ENCODE peak calls at places on chromosome 10, in eight cellular contexts. One of them, this sample, is unnamed. For H3K4me1, the result is how much of the 10 kb centered on the place peaks cover.

GRCh38 chr10:19775286-19775685 is 40.9 kb upstream of the PLXDC2 start:
- DNase-seq in right atrium auricular region: no peak
- DNase-seq in CD8-positive, alpha-beta memory T cell: no peak
- DNase-seq in neuronal stem cell: no peak
- DNase-seq in colonic mucosa: no peak
- DNase-seq in K562: peak
- DNase-seq in osteoblast: no peak
- DNase-seq in CD8-positive, alpha-beta T cell: no peak
- DNase-seq in this sample: no peak

GRCh38 chr10:58438986-58439385 is 53.8 kb downstream of the TFAM start:
- DNase-seq in right atrium auricular region: no peak
- DNase-seq in CD8-positive, alpha-beta memory T cell: no peak
- DNase-seq in neuronal stem cell: no peak
- DNase-seq in colonic mucosa: no peak
- DNase-seq in K562: no peak
- DNase-seq in osteoblast: no peak
- DNase-seq in CD8-positive, alpha-beta T cell: no peak
- DNase-seq in this sample: no peak

GRCh38 chr10:4315529-4315928 is 510.5 kb upstream of the AKR1E2 start:
- DNase-seq in right atrium auricular region: no peak
- DNase-seq in CD8-positive, alpha-beta memory T cell: no peak
- DNase-seq in neuronal stem cell: no peak
- DNase-seq in colonic mucosa: no peak
- DNase-seq in K562: no peak
- DNase-seq in osteoblast: no peak
- DNase-seq in CD8-positive, alpha-beta T cell: no peak
- DNase-seq in this sample: no peak

GRCh38 chr10:119211176-119211575 is 3.8 kb downstream of the GRK5 start:
- DNase-seq in right atrium auricular region: no peak
- DNase-seq in CD8-positive, alpha-beta memory T cell: no peak
- DNase-seq in neuronal stem cell: no peak
- DNase-seq in colonic mucosa: no peak
- DNase-seq in K562: no peak
- DNase-seq in osteoblast: peak
- DNase-seq in CD8-positive, alpha-beta T cell: no peak
- DNase-seq in this sample: no peak

GRCh38 chr10:123139521-123140163 is 3.9 kb downstream of the HMX3 start:
- DNase-seq in right atrium auricular region: peak
- DNase-seq in CD8-positive, alpha-beta memory T cell: no peak
- DNase-seq in neuronal stem cell: no peak
- DNase-seq in colonic mucosa: peak
- DNase-seq in K562: peak
- DNase-seq in osteoblast: peak
- DNase-seq in CD8-positive, alpha-beta T cell: no peak
- DNase-seq in this sample: no peak

GRCh38 chr10:1256139-1256720 is 200.0 kb downstream of the WDR37 start:
- DNase-seq in right atrium auricular region: peak
- DNase-seq in CD8-positive, alpha-beta memory T cell: no peak
- DNase-seq in neuronal stem cell: no peak
- DNase-seq in colonic mucosa: no peak
- DNase-seq in K562: no peak
- DNase-seq in osteoblast: peak
- DNase-seq in CD8-positive, alpha-beta T cell: no peak
- DNase-seq in this sample: no peak

GRCh38 chr10:76150139-76150885 is 718.9 kb downstream of the LRMDA start:
- DNase-seq in right atrium auricular region: no peak
- DNase-seq in CD8-positive, alpha-beta memory T cell: no peak
- DNase-seq in neuronal stem cell: peak
- DNase-seq in colonic mucosa: no peak
- DNase-seq in K562: no peak
- DNase-seq in osteoblast: no peak
- DNase-seq in CD8-positive, alpha-beta T cell: no peak
- DNase-seq in this sample: no peak

GRCh38 chr10:68135362-68135761 is 26.1 kb downstream of the MYPN start:
- DNase-seq in right atrium auricular region: no peak
- DNase-seq in CD8-positive, alpha-beta memory T cell: no peak
- DNase-seq in neuronal stem cell: no peak
- DNase-seq in colonic mucosa: no peak
- DNase-seq in K562: no peak
- DNase-seq in osteoblast: no peak
- DNase-seq in CD8-positive, alpha-beta T cell: no peak
- DNase-seq in this sample: no peak

GRCh38 chr10:128322950-128323349 is 196.7 kb upstream of the MKI67 start:
- DNase-seq in right atrium auricular region: no peak
- DNase-seq in CD8-positive, alpha-beta memory T cell: no peak
- DNase-seq in neuronal stem cell: no peak
- DNase-seq in colonic mucosa: no peak
- DNase-seq in K562: no peak
- DNase-seq in osteoblast: no peak
- DNase-seq in CD8-positive, alpha-beta T cell: no peak
- DNase-seq in this sample: no peak

GRCh38 chr10:6165221-6165725 is 37.5 kb upstream of the PFKFB3 start:
- DNase-seq in right atrium auricular region: no peak
- DNase-seq in CD8-positive, alpha-beta memory T cell: no peak
- DNase-seq in neuronal stem cell: no peak
- DNase-seq in colonic mucosa: no peak
- DNase-seq in K562: no peak
- DNase-seq in osteoblast: no peak
- DNase-seq in CD8-positive, alpha-beta T cell: no peak
- DNase-seq in this sample: no peak

GRCh38 chr10:16904619-16905018 is 87.4 kb upstream of the RSU1 start:
- DNase-seq in right atrium auricular region: no peak
- DNase-seq in CD8-positive, alpha-beta memory T cell: no peak
- DNase-seq in neuronal stem cell: no peak
- DNase-seq in colonic mucosa: no peak
- DNase-seq in K562: peak
- DNase-seq in osteoblast: peak
- DNase-seq in CD8-positive, alpha-beta T cell: no peak
- DNase-seq in this sample: no peak

GRCh38 chr10:27383595-27384542 is 120.2 kb upstream of the RAB18 start:
- DNase-seq in right atrium auricular region: no peak
- DNase-seq in CD8-positive, alpha-beta memory T cell: no peak
- DNase-seq in neuronal stem cell: no peak
- DNase-seq in colonic mucosa: no peak
- DNase-seq in K562: no peak
- DNase-seq in osteoblast: no peak
- DNase-seq in CD8-positive, alpha-beta T cell: no peak
- DNase-seq in this sample: no peak

GRCh38 chr10:128526793-128527375 is 400.7 kb upstream of the MKI67 start:
- DNase-seq in right atrium auricular region: no peak
- DNase-seq in CD8-positive, alpha-beta memory T cell: no peak
- DNase-seq in neuronal stem cell: no peak
- DNase-seq in colonic mucosa: no peak
- DNase-seq in K562: no peak
- DNase-seq in osteoblast: no peak
- DNase-seq in CD8-positive, alpha-beta T cell: no peak
- DNase-seq in this sample: no peak

GRCh38 chr10:26781797-26782196 is 79.0 kb downstream of the ABI1 start:
- DNase-seq in right atrium auricular region: no peak
- DNase-seq in CD8-positive, alpha-beta memory T cell: no peak
- DNase-seq in neuronal stem cell: no peak
- DNase-seq in colonic mucosa: no peak
- DNase-seq in K562: no peak
- DNase-seq in osteoblast: no peak
- DNase-seq in CD8-positive, alpha-beta T cell: no peak
- DNase-seq in this sample: no peak

GRCh38 chr10:95384011-95384704 is 93.4 kb upstream of the PDLIM1 start:
- DNase-seq in right atrium auricular region: no peak
- DNase-seq in CD8-positive, alpha-beta memory T cell: no peak
- DNase-seq in neuronal stem cell: no peak
- DNase-seq in colonic mucosa: no peak
- DNase-seq in K562: no peak
- DNase-seq in osteoblast: no peak
- DNase-seq in CD8-positive, alpha-beta T cell: no peak
- DNase-seq in this sample: no peak

GRCh38 chr10:70296406-70296899 is 12.6 kb upstream of the NPFFR1 start:
- DNase-seq in right atrium auricular region: peak
- DNase-seq in CD8-positive, alpha-beta memory T cell: no peak
- DNase-seq in neuronal stem cell: no peak
- DNase-seq in colonic mucosa: peak
- DNase-seq in K562: peak
- DNase-seq in osteoblast: peak
- DNase-seq in CD8-positive, alpha-beta T cell: no peak
- DNase-seq in this sample: no peak

GRCh38 chr10:30422981-30423654 is 10.9 kb upstream of the MAP3K8 start:
- DNase-seq in right atrium auricular region: peak
- DNase-seq in CD8-positive, alpha-beta memory T cell: no peak
- DNase-seq in neuronal stem cell: peak
- DNase-seq in colonic mucosa: peak
- DNase-seq in K562: no peak
- DNase-seq in osteoblast: peak
- DNase-seq in CD8-positive, alpha-beta T cell: no peak
- DNase-seq in this sample: no peak

GRCh38 chr10:80662429-80663211 is 124.9 kb downstream of the SH2D4B start:
- DNase-seq in right atrium auricular region: peak
- DNase-seq in CD8-positive, alpha-beta memory T cell: peak
- DNase-seq in neuronal stem cell: peak
- DNase-seq in colonic mucosa: peak
- DNase-seq in K562: peak
- DNase-seq in osteoblast: peak
- DNase-seq in CD8-positive, alpha-beta T cell: peak
- DNase-seq in this sample: peak

GRCh38 chr10:14349081-14349480 is 18.4 kb upstream of the FRMD4A start:
- DNase-seq in right atrium auricular region: no peak
- DNase-seq in CD8-positive, alpha-beta memory T cell: no peak
- DNase-seq in neuronal stem cell: no peak
- DNase-seq in colonic mucosa: no peak
- DNase-seq in K562: no peak
- DNase-seq in osteoblast: no peak
- DNase-seq in CD8-positive, alpha-beta T cell: no peak
- DNase-seq in this sample: no peak

GRCh38 chr10:104109908-104110662 is 11.9 kb upstream of the SFR1 start:
- DNase-seq in right atrium auricular region: no peak
- DNase-seq in CD8-positive, alpha-beta memory T cell: no peak
- DNase-seq in neuronal stem cell: no peak
- DNase-seq in colonic mucosa: no peak
- DNase-seq in K562: peak
- DNase-seq in osteoblast: no peak
- DNase-seq in CD8-positive, alpha-beta T cell: no peak
- DNase-seq in this sample: no peak

GRCh38 chr10:124318811-124319210 is 99.9 kb downstream of the OAT start:
- DNase-seq in right atrium auricular region: no peak
- DNase-seq in CD8-positive, alpha-beta memory T cell: no peak
- DNase-seq in neuronal stem cell: no peak
- DNase-seq in colonic mucosa: no peak
- DNase-seq in K562: no peak
- DNase-seq in osteoblast: peak
- DNase-seq in CD8-positive, alpha-beta T cell: no peak
- DNase-seq in this sample: no peak

GRCh38 chr10:79229830-79230562 is 117.3 kb upstream of the PPIF start:
- DNase-seq in right atrium auricular region: no peak
- DNase-seq in CD8-positive, alpha-beta memory T cell: no peak
- DNase-seq in neuronal stem cell: peak
- DNase-seq in colonic mucosa: no peak
- DNase-seq in K562: no peak
- DNase-seq in osteoblast: no peak
- DNase-seq in CD8-positive, alpha-beta T cell: no peak
- DNase-seq in this sample: peak
- H3K27ac ChIP-seq in right atrium auricular region: no peak
- H3K27ac ChIP-seq in CD8-positive, alpha-beta memory T cell: no peak
- H3K27ac ChIP-seq in neuronal stem cell: peak
- H3K27ac ChIP-seq in colonic mucosa: no peak
- H3K27ac ChIP-seq in K562: no peak
- H3K27ac ChIP-seq in osteoblast: no peak
- H3K27ac ChIP-seq in CD8-positive, alpha-beta T cell: no peak
- H3K27ac ChIP-seq in this sample: no peak

GRCh38 chr10:77406764-77407430 is 230.7 kb downstream of the KCNMA1 start:
- DNase-seq in right atrium auricular region: no peak
- DNase-seq in CD8-positive, alpha-beta memory T cell: no peak
- DNase-seq in neuronal stem cell: no peak
- DNase-seq in colonic mucosa: no peak
- DNase-seq in K562: no peak
- DNase-seq in osteoblast: no peak
- DNase-seq in CD8-positive, alpha-beta T cell: no peak
- DNase-seq in this sample: no peak

GRCh38 chr10:77404801-77405200 is 232.8 kb downstream of the KCNMA1 start:
- DNase-seq in right atrium auricular region: no peak
- DNase-seq in CD8-positive, alpha-beta memory T cell: no peak
- DNase-seq in neuronal stem cell: no peak
- DNase-seq in colonic mucosa: no peak
- DNase-seq in K562: no peak
- DNase-seq in osteoblast: no peak
- DNase-seq in CD8-positive, alpha-beta T cell: no peak
- DNase-seq in this sample: no peak

GRCh38 chr10:77405771-77406241 is 231.8 kb downstream of the KCNMA1 start:
- DNase-seq in right atrium auricular region: no peak
- DNase-seq in CD8-positive, alpha-beta memory T cell: no peak
- DNase-seq in neuronal stem cell: peak
- DNase-seq in colonic mucosa: peak
- DNase-seq in K562: peak
- DNase-seq in osteoblast: no peak
- DNase-seq in CD8-positive, alpha-beta T cell: no peak
- DNase-seq in this sample: peak

GRCh38 chr10:77401681-77402080 is 235.9 kb downstream of the KCNMA1 start:
- DNase-seq in right atrium auricular region: no peak
- DNase-seq in CD8-positive, alpha-beta memory T cell: no peak
- DNase-seq in neuronal stem cell: no peak
- DNase-seq in colonic mucosa: no peak
- DNase-seq in K562: no peak
- DNase-seq in osteoblast: no peak
- DNase-seq in CD8-positive, alpha-beta T cell: no peak
- DNase-seq in this sample: no peak

DNA sequence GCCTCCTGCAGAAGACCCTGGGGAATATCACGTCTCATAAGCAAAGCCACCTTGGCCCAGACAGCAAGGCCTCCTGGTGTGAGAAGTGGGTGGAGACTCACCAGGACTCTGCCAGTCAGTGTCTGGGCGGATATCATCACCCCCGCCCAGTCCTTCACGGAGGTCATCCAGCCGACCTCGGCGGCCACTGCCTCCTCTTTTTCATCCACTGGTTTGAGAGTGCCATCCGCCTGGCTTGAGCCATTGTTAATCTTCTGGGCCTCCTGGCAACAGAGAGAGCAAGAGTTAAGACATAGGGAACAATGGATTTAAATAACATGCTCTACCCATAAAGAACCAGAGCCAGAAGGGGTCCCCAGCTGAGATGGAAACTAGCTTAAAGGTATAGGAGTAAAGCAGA is 233.8 kb downstream of the KCNMA1 start:
- DNase-seq in right atrium auricular region: no peak
- DNase-seq in CD8-positive, alpha-beta memory T cell: no peak
- DNase-seq in neuronal stem cell: no peak
- DNase-seq in colonic mucosa: no peak
- DNase-seq in K562: peak
- DNase-seq in osteoblast: no peak
- DNase-seq in CD8-positive, alpha-beta T cell: no peak
- DNase-seq in this sample: no peak
- H3K4me1 ChIP-seq in right atrium auricular region: under half
- H3K4me1 ChIP-seq in CD8-positive, alpha-beta memory T cell: under half
- H3K4me1 ChIP-seq in neuronal stem cell: under half
- H3K4me1 ChIP-seq in colonic mucosa: under half
- H3K4me1 ChIP-seq in K562: under half
- H3K4me1 ChIP-seq in osteoblast: under half
- H3K4me1 ChIP-seq in CD8-positive, alpha-beta T cell: under half
- H3K4me1 ChIP-seq in this sample: under half

GRCh38 chr10:79068203-79068561 is 584 bp upstream of the ZMIZ1 start:
- DNase-seq in right atrium auricular region: no peak
- DNase-seq in CD8-positive, alpha-beta memory T cell: peak
- DNase-seq in neuronal stem cell: peak
- DNase-seq in colonic mucosa: peak
- DNase-seq in K562: peak
- DNase-seq in osteoblast: peak
- DNase-seq in CD8-positive, alpha-beta T cell: no peak
- DNase-seq in this sample: no peak
- H3K27ac ChIP-seq in right atrium auricular region: peak
- H3K27ac ChIP-seq in CD8-positive, alpha-beta memory T cell: peak
- H3K27ac ChIP-seq in neuronal stem cell: peak
- H3K27ac ChIP-seq in colonic mucosa: peak
- H3K27ac ChIP-seq in K562: peak
- H3K27ac ChIP-seq in osteoblast: peak
- H3K27ac ChIP-seq in CD8-positive, alpha-beta T cell: no peak
- H3K27ac ChIP-seq in this sample: no peak

GRCh38 chr10:88991900-88992237 is 1.3 kb downstream of the FAS start:
- DNase-seq in right atrium auricular region: no peak
- DNase-seq in CD8-positive, alpha-beta memory T cell: no peak
- DNase-seq in neuronal stem cell: no peak
- DNase-seq in colonic mucosa: no peak
- DNase-seq in K562: no peak
- DNase-seq in osteoblast: no peak
- DNase-seq in CD8-positive, alpha-beta T cell: no peak
- DNase-seq in this sample: no peak
- H3K4me1 ChIP-seq in right atrium auricular region: under half
- H3K4me1 ChIP-seq in CD8-positive, alpha-beta memory T cell: half or more
- H3K4me1 ChIP-seq in neuronal stem cell: under half
- H3K4me1 ChIP-seq in colonic mucosa: under half
- H3K4me1 ChIP-seq in K562: under half
- H3K4me1 ChIP-seq in osteoblast: under half
- H3K4me1 ChIP-seq in CD8-positive, alpha-beta T cell: under half
- H3K4me1 ChIP-seq in this sample: under half

This sample was measured in iPS DF 6.9.